ENCODE peak calls at places on chromosomes 7 and 10, in ten cellular contexts. One of them, this sample, is unnamed.

GRCh38 chr10:43361532-43362190 is 9.8 kb upstream of the FXYD4 start:
- DNase-seq in GM23248: no peak
- DNase-seq in pancreas: no peak
- DNase-seq in CD8-positive, alpha-beta memory T cell: no peak
- DNase-seq in lower lobe of right lung: no peak
- DNase-seq in HCT116: no peak
- DNase-seq in OCI-LY7: no peak
- DNase-seq in tibial nerve: no peak
- DNase-seq in IMR-90: no peak
- DNase-seq in A549: no peak
- DNase-seq in this sample: no peak

GRCh38 chr7:29265208-29265923 is 70.8 kb downstream of the CHN2 start:
- DNase-seq in A549: no peak
- DNase-seq in IMR-90: no peak
- DNase-seq in tibial nerve: peak; percentile 32
- DNase-seq in OCI-LY7: no peak
- DNase-seq in GM23248: peak; percentile 85
- DNase-seq in lower lobe of right lung: no peak
- DNase-seq in CD8-positive, alpha-beta memory T cell: no peak
- DNase-seq in pancreas: no peak
- DNase-seq in HCT116: no peak
- DNase-seq in this sample: no peak

GRCh38 chr7:52696183-52696582 is 339.2 kb upstream of the POM121L12 start:
- DNase-seq in A549: no peak
- DNase-seq in tibial nerve: no peak
- DNase-seq in OCI-LY7: no peak
- DNase-seq in CD8-positive, alpha-beta memory T cell: no peak
- DNase-seq in IMR-90: no peak
- DNase-seq in GM23248: no peak
- DNase-seq in pancreas: no peak
- DNase-seq in HCT116: no peak
- DNase-seq in lower lobe of right lung: no peak
- DNase-seq in this sample: no peak

GRCh38 chr7:102891693-102892261 is 21.0 kb upstream of the LRRC17 start:
- DNase-seq in tibial nerve: no peak
- DNase-seq in CD8-positive, alpha-beta memory T cell: no peak
- DNase-seq in A549: peak; percentile 36
- DNase-seq in OCI-LY7: no peak
- DNase-seq in lower lobe of right lung: no peak
- DNase-seq in HCT116: no peak
- DNase-seq in GM23248: peak; percentile 96
- DNase-seq in pancreas: no peak
- DNase-seq in IMR-90: peak; percentile 89
- DNase-seq in this sample: peak; percentile 80

GRCh38 chr7:151680810-151681209 is 161.1 kb upstream of the RHEB start:
- DNase-seq in pancreas: no peak
- DNase-seq in CD8-positive, alpha-beta memory T cell: no peak
- DNase-seq in A549: no peak
- DNase-seq in GM23248: peak; percentile 83
- DNase-seq in IMR-90: peak; percentile 74
- DNase-seq in tibial nerve: peak; percentile 68
- DNase-seq in lower lobe of right lung: no peak
- DNase-seq in HCT116: no peak
- DNase-seq in OCI-LY7: no peak
- DNase-seq in this sample: peak; percentile 75

GRCh38 chr7:128153436-128153835 is 87.6 kb upstream of the LEP start:
- DNase-seq in HCT116: no peak
- DNase-seq in GM23248: no peak
- DNase-seq in pancreas: no peak
- DNase-seq in CD8-positive, alpha-beta memory T cell: no peak
- DNase-seq in tibial nerve: no peak
- DNase-seq in IMR-90: no peak
- DNase-seq in lower lobe of right lung: no peak
- DNase-seq in A549: no peak
- DNase-seq in OCI-LY7: no peak
- DNase-seq in this sample: no peak

GRCh38 chr7:116953372-116953726 is at the start of gene ST7:
- DNase-seq in tibial nerve: peak; percentile 43
- DNase-seq in GM23248: peak; percentile 93
- DNase-seq in pancreas: peak; percentile 52
- DNase-seq in CD8-positive, alpha-beta memory T cell: peak; percentile 80
- DNase-seq in lower lobe of right lung: no peak
- DNase-seq in HCT116: peak; percentile 42
- DNase-seq in IMR-90: peak; percentile 68
- DNase-seq in A549: peak; percentile 67
- DNase-seq in OCI-LY7: peak; percentile 76
- DNase-seq in this sample: peak; percentile 89

GRCh38 chr7:42222891-42223290 is 14.1 kb downstream of the GLI3 start:
- DNase-seq in CD8-positive, alpha-beta memory T cell: no peak
- DNase-seq in IMR-90: no peak
- DNase-seq in pancreas: no peak
- DNase-seq in lower lobe of right lung: no peak
- DNase-seq in HCT116: no peak
- DNase-seq in OCI-LY7: no peak
- DNase-seq in A549: no peak
- DNase-seq in tibial nerve: no peak
- DNase-seq in GM23248: no peak
- DNase-seq in this sample: no peak

DNA sequence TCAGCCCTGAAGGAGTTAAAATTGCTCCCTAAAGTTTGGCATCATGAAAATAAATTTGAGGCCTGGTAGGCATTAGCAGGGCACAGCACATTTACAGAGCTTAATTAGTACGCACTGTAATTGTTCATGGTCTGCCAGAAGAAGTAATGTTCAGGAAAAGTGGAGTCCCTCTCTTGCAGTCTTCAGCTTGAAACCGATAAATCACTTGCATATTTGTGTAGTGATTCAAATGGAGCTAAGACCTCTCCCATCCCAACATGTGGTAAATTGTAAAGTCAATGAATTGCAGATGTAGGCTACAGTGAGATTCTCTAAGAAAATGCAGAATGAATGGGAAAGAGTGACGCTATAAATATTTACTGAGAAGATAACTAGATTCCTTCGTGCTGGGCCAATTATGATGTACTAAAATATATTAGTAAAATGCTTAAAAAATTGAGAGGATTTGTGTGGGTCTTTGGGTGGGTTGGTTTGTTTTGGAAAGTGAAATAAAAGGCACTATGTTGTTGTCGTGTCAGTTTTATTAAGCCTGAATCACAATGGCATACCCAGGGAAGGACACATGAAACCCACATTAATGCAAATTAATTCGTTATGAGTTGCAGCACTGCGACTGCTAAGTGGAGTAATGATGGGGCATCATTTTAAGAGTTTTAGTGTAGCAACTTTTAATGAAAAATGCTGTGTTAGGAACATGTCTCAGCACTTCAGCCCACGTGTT is 8.4 kb downstream of the TCF7L2 start:
- DNase-seq in IMR-90: peak; percentile 97
- DNase-seq in lower lobe of right lung: no peak
- DNase-seq in tibial nerve: no peak
- DNase-seq in A549: peak; percentile 60
- DNase-seq in HCT116: no peak
- DNase-seq in GM23248: peak; percentile 94
- DNase-seq in OCI-LY7: no peak
- DNase-seq in pancreas: no peak
- DNase-seq in CD8-positive, alpha-beta memory T cell: no peak
- DNase-seq in this sample: no peak
- H3K27ac ChIP-seq in IMR-90: peak overlapping the region; percentile 68
- H3K27ac ChIP-seq in lower lobe of right lung: no peak overlapping the region
- H3K27ac ChIP-seq in tibial nerve: no peak overlapping the region
- H3K27ac ChIP-seq in A549: peak overlapping the region; percentile 88
- H3K27ac ChIP-seq in HCT116: peak overlapping the region; percentile 100
- H3K27ac ChIP-seq in GM23248: peak overlapping the region; percentile 92
- H3K27ac ChIP-seq in OCI-LY7: no peak overlapping the region
- H3K27ac ChIP-seq in pancreas: no peak overlapping the region
- H3K27ac ChIP-seq in CD8-positive, alpha-beta memory T cell: no peak overlapping the region
- H3K27ac ChIP-seq in this sample: no peak overlapping the region

GRCh38 chr7:121195010-121195409 is 133.8 kb upstream of the WNT16 start:
- DNase-seq in tibial nerve: no peak
- DNase-seq in HCT116: no peak
- DNase-seq in GM23248: no peak
- DNase-seq in OCI-LY7: no peak
- DNase-seq in A549: no peak
- DNase-seq in pancreas: no peak
- DNase-seq in IMR-90: no peak
- DNase-seq in CD8-positive, alpha-beta memory T cell: no peak
- DNase-seq in lower lobe of right lung: no peak
- DNase-seq in this sample: no peak
- H3K4me1 ChIP-seq in tibial nerve: no peaks in the 10 kb centered on the region
- H3K4me1 ChIP-seq in HCT116: no peaks in the 10 kb centered on the region
- H3K4me1 ChIP-seq in GM23248: no peaks in the 10 kb centered on the region
- H3K4me1 ChIP-seq in OCI-LY7: no peaks in the 10 kb centered on the region
- H3K4me1 ChIP-seq in A549: no peaks in the 10 kb centered on the region
- H3K4me1 ChIP-seq in pancreas: no peaks in the 10 kb centered on the region
- H3K4me1 ChIP-seq in IMR-90: peaks cover 2% of the 10 kb centered on the region
- H3K4me1 ChIP-seq in CD8-positive, alpha-beta memory T cell: no peaks in the 10 kb centered on the region
- H3K4me1 ChIP-seq in lower lobe of right lung: no peaks in the 10 kb centered on the region
- H3K4me1 ChIP-seq in this sample: no peaks in the 10 kb centered on the region

GRCh38 chr7:73644887-73645286 is 20.6 kb upstream of the MLXIPL start:
- DNase-seq in HCT116: no peak
- DNase-seq in GM23248: no peak
- DNase-seq in lower lobe of right lung: no peak
- DNase-seq in OCI-LY7: no peak
- DNase-seq in tibial nerve: no peak
- DNase-seq in IMR-90: no peak
- DNase-seq in pancreas: no peak
- DNase-seq in A549: no peak
- DNase-seq in CD8-positive, alpha-beta memory T cell: no peak
- DNase-seq in this sample: no peak

GRCh38 chr7:73647725-73648592 is 19.7 kb upstream of the VPS37D start:
- DNase-seq in A549: no peak
- DNase-seq in HCT116: no peak
- DNase-seq in OCI-LY7: no peak
- DNase-seq in pancreas: peak; percentile 35
- DNase-seq in tibial nerve: no peak
- DNase-seq in CD8-positive, alpha-beta memory T cell: no peak
- DNase-seq in IMR-90: no peak
- DNase-seq in lower lobe of right lung: no peak
- DNase-seq in GM23248: peak; percentile 48
- DNase-seq in this sample: no peak

GRCh38 chr7:73648593-73649332 is 18.9 kb upstream of the VPS37D start:
- DNase-seq in CD8-positive, alpha-beta memory T cell: no peak
- DNase-seq in tibial nerve: no peak
- DNase-seq in OCI-LY7: no peak
- DNase-seq in HCT116: no peak
- DNase-seq in pancreas: no peak
- DNase-seq in IMR-90: no peak
- DNase-seq in GM23248: no peak
- DNase-seq in A549: no peak
- DNase-seq in lower lobe of right lung: no peak
- DNase-seq in this sample: no peak

GRCh38 chr7:73645643-73646182 is 21.4 kb upstream of the MLXIPL start:
- DNase-seq in HCT116: no peak
- DNase-seq in CD8-positive, alpha-beta memory T cell: no peak
- DNase-seq in lower lobe of right lung: no peak
- DNase-seq in tibial nerve: no peak
- DNase-seq in GM23248: no peak
- DNase-seq in IMR-90: no peak
- DNase-seq in A549: no peak
- DNase-seq in pancreas: no peak
- DNase-seq in OCI-LY7: no peak
- DNase-seq in this sample: no peak

DNA sequence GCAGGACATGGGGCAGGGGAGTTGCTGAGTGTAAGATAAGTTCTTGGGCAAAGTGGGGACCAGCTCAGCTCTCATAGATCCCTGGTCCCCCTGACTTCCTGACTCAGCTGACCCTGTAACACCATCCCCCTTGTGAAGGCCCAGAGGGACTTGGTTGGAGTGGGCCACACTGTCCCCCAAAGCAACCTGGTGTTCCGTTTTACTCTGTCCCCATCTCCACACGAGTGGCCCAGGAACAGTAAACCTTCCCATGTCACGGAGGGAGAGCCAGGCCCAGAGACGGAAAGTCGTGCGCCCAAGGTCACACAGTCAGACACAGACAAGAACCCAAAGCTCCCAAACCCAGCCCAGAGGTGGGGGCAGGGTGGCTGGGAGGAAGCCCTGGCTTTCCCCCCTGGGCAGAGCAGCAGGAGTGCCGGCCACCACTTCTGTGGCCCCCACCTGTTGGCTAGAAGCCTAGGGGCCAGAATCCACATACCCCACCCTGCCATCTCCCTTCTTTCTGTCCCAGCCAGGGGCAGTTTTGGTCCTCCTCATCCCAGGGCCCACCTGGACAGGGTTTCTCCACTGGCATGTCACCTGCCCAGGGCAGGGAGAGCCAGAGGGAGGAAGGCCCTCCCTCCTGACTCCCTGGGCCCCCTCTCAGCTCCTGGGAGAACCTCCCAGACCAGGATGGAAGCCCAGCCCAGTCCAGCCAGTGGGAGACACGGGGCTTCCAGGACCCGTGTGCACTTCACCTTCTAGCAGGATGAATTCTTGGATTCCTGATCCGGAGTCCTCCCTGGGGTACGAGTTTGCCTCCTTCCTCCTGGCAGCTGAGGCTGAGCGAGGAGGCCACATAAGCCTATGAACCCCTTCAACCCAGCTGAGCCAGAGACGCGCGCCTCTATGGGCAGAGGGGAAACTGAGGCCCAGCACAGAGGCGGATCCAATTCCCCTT is 20.6 kb upstream of the VPS37D start:
- DNase-seq in CD8-positive, alpha-beta memory T cell: no peak
- DNase-seq in tibial nerve: no peak
- DNase-seq in IMR-90: no peak
- DNase-seq in pancreas: no peak
- DNase-seq in A549: no peak
- DNase-seq in HCT116: no peak
- DNase-seq in lower lobe of right lung: no peak
- DNase-seq in OCI-LY7: no peak
- DNase-seq in GM23248: no peak
- DNase-seq in this sample: no peak
- H3K4me3 ChIP-seq in CD8-positive, alpha-beta memory T cell: no peak overlapping the region
- H3K4me3 ChIP-seq in tibial nerve: no peak overlapping the region
- H3K4me3 ChIP-seq in IMR-90: no peak overlapping the region
- H3K4me3 ChIP-seq in pancreas: no peak overlapping the region
- H3K4me3 ChIP-seq in A549: peak overlapping the region; percentile 68
- H3K4me3 ChIP-seq in HCT116: peak overlapping the region; percentile 65
- H3K4me3 ChIP-seq in lower lobe of right lung: peak overlapping the region; percentile 43
- H3K4me3 ChIP-seq in OCI-LY7: no peak overlapping the region
- H3K4me3 ChIP-seq in GM23248: no peak overlapping the region
- H3K4me3 ChIP-seq in this sample: no peak overlapping the region

DNA sequence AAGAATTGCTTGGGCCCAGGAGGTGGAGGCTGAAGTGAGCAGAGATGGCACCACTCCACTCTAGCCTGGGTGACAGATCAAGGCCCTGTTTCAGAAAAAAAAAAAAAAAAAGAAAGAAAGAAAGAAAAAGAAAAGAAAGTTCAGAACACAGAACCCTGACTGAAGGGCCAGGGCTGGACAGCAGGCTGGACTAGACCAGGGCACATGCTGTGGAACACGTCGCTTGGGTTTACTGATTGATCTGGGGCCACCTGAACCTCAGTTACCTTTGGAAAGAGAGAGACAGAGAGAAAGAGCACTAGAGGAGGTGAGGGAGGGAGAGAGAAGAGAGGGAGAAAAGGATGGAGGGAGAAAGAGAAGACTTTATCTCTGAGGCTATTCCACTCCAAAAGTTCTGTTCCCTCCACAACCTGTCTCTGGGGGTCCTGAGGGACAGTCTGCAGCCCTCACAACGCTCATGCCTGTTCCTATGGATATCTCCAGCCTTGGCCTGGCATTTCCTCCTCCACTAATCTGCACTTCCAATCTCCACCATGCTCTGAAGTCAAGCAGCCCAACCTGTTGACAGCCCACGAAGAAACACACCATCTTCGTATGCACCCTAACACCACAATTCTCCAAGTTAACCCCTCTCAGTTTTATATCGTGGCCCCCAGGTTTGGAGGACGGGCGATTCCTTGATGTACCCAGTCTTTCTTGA is 81.8 kb downstream of the COBL start:
- DNase-seq in CD8-positive, alpha-beta memory T cell: no peak
- DNase-seq in HCT116: no peak
- DNase-seq in pancreas: no peak
- DNase-seq in lower lobe of right lung: no peak
- DNase-seq in GM23248: no peak
- DNase-seq in OCI-LY7: no peak
- DNase-seq in A549: no peak
- DNase-seq in IMR-90: no peak
- DNase-seq in tibial nerve: no peak
- DNase-seq in this sample: no peak
- H3K27ac ChIP-seq in CD8-positive, alpha-beta memory T cell: no peak overlapping the region
- H3K27ac ChIP-seq in HCT116: no peak overlapping the region
- H3K27ac ChIP-seq in pancreas: no peak overlapping the region
- H3K27ac ChIP-seq in lower lobe of right lung: no peak overlapping the region
- H3K27ac ChIP-seq in GM23248: no peak overlapping the region
- H3K27ac ChIP-seq in OCI-LY7: no peak overlapping the region
- H3K27ac ChIP-seq in A549: no peak overlapping the region
- H3K27ac ChIP-seq in IMR-90: no peak overlapping the region
- H3K27ac ChIP-seq in tibial nerve: no peak overlapping the region
- H3K27ac ChIP-seq in this sample: no peak overlapping the region